ENCODE peak calls at places on chromosomes 7 and 10, in nine cellular contexts. One of them, this sample, is unnamed.

GRCh38 chr7:123865517-123866117 is 20.6 kb downstream of the HYAL4 start:
- DNase-seq in activated effector memory CD4-positive, alpha-beta T cell treated with Interleukin-2 at 50 U/mL for 16 hours: no peak
- DNase-seq in GM19239: peak; percentile 10
- DNase-seq in GDM1: peak; percentile 30
- DNase-seq in astrocyte of the spinal cord: peak; percentile 76
- DNase-seq in left cardiac atrium: no peak
- DNase-seq in EL: peak; percentile 55
- DNase-seq in amygdala: no peak
- DNase-seq in stimulated activated CD4-positive, alpha-beta T cell treated with anti-CD3 and anti-CD28 coated beads, Interleukin-4, amount 100 ng/mL, for 1 hour: peak; percentile 8
- DNase-seq in this sample: no peak

GRCh38 chr10:110843031-110843430 is 28.7 kb upstream of the PDCD4 start:
- DNase-seq in activated effector memory CD4-positive, alpha-beta T cell treated with Interleukin-2 at 50 U/mL for 16 hours: peak; percentile 16
- DNase-seq in GM19239: peak; percentile 69
- DNase-seq in GDM1: no peak
- DNase-seq in astrocyte of the spinal cord: no peak
- DNase-seq in left cardiac atrium: no peak
- DNase-seq in EL: no peak
- DNase-seq in amygdala: no peak
- DNase-seq in stimulated activated CD4-positive, alpha-beta T cell treated with anti-CD3 and anti-CD28 coated beads, Interleukin-4, amount 100 ng/mL, for 1 hour: no peak
- DNase-seq in this sample: peak; percentile 25

GRCh38 chr7:22576941-22577927 is 77.2 kb upstream of the STEAP1B start:
- DNase-seq in activated effector memory CD4-positive, alpha-beta T cell treated with Interleukin-2 at 50 U/mL for 16 hours: no peak
- DNase-seq in GM19239: no peak
- DNase-seq in GDM1: no peak
- DNase-seq in astrocyte of the spinal cord: peak; percentile 94
- DNase-seq in left cardiac atrium: peak; percentile 53
- DNase-seq in EL: peak; percentile 97
- DNase-seq in amygdala: no peak
- DNase-seq in stimulated activated CD4-positive, alpha-beta T cell treated with anti-CD3 and anti-CD28 coated beads, Interleukin-4, amount 100 ng/mL, for 1 hour: no peak
- DNase-seq in this sample: no peak

GRCh38 chr10:15453921-15454320 is 82.8 kb upstream of the FAM171A1 start:
- DNase-seq in activated effector memory CD4-positive, alpha-beta T cell treated with Interleukin-2 at 50 U/mL for 16 hours: no peak
- DNase-seq in GM19239: no peak
- DNase-seq in GDM1: no peak
- DNase-seq in astrocyte of the spinal cord: no peak
- DNase-seq in left cardiac atrium: no peak
- DNase-seq in EL: no peak
- DNase-seq in amygdala: no peak
- DNase-seq in stimulated activated CD4-positive, alpha-beta T cell treated with anti-CD3 and anti-CD28 coated beads, Interleukin-4, amount 100 ng/mL, for 1 hour: no peak
- DNase-seq in this sample: no peak

GRCh38 chr7:98185101-98185500 is 26.1 kb upstream of the BHLHA15 start:
- DNase-seq in activated effector memory CD4-positive, alpha-beta T cell treated with Interleukin-2 at 50 U/mL for 16 hours: no peak
- DNase-seq in GM19239: no peak
- DNase-seq in GDM1: no peak
- DNase-seq in astrocyte of the spinal cord: no peak
- DNase-seq in left cardiac atrium: no peak
- DNase-seq in EL: no peak
- DNase-seq in amygdala: no peak
- DNase-seq in stimulated activated CD4-positive, alpha-beta T cell treated with anti-CD3 and anti-CD28 coated beads, Interleukin-4, amount 100 ng/mL, for 1 hour: no peak
- DNase-seq in this sample: no peak

GRCh38 chr7:33773053-33773452 is 132.3 kb upstream of the BMPER start:
- DNase-seq in activated effector memory CD4-positive, alpha-beta T cell treated with Interleukin-2 at 50 U/mL for 16 hours: no peak
- DNase-seq in GM19239: no peak
- DNase-seq in GDM1: no peak
- DNase-seq in astrocyte of the spinal cord: peak; percentile 59
- DNase-seq in left cardiac atrium: no peak
- DNase-seq in EL: peak; percentile 36
- DNase-seq in amygdala: no peak
- DNase-seq in stimulated activated CD4-positive, alpha-beta T cell treated with anti-CD3 and anti-CD28 coated beads, Interleukin-4, amount 100 ng/mL, for 1 hour: no peak
- DNase-seq in this sample: no peak

GRCh38 chr7:10239643-10240345 is 733.9 kb upstream of the PHF14 start:
- DNase-seq in activated effector memory CD4-positive, alpha-beta T cell treated with Interleukin-2 at 50 U/mL for 16 hours: no peak
- DNase-seq in GM19239: no peak
- DNase-seq in GDM1: no peak
- DNase-seq in astrocyte of the spinal cord: no peak
- DNase-seq in left cardiac atrium: no peak
- DNase-seq in EL: no peak
- DNase-seq in amygdala: no peak
- DNase-seq in stimulated activated CD4-positive, alpha-beta T cell treated with anti-CD3 and anti-CD28 coated beads, Interleukin-4, amount 100 ng/mL, for 1 hour: no peak
- DNase-seq in this sample: no peak

GRCh38 chr10:43078986-43079273 is 2.1 kb downstream of the RET start:
- DNase-seq in activated effector memory CD4-positive, alpha-beta T cell treated with Interleukin-2 at 50 U/mL for 16 hours: no peak
- DNase-seq in GM19239: no peak
- DNase-seq in GDM1: no peak
- DNase-seq in astrocyte of the spinal cord: no peak
- DNase-seq in left cardiac atrium: no peak
- DNase-seq in EL: no peak
- DNase-seq in amygdala: no peak
- DNase-seq in stimulated activated CD4-positive, alpha-beta T cell treated with anti-CD3 and anti-CD28 coated beads, Interleukin-4, amount 100 ng/mL, for 1 hour: peak; percentile 24
- DNase-seq in this sample: no peak

GRCh38 chr7:70710011-70710480 is 421.9 kb upstream of the GALNT17 start:
- DNase-seq in activated effector memory CD4-positive, alpha-beta T cell treated with Interleukin-2 at 50 U/mL for 16 hours: no peak
- DNase-seq in GM19239: no peak
- DNase-seq in GDM1: no peak
- DNase-seq in astrocyte of the spinal cord: peak; percentile 82
- DNase-seq in left cardiac atrium: no peak
- DNase-seq in EL: peak; percentile 65
- DNase-seq in amygdala: no peak
- DNase-seq in stimulated activated CD4-positive, alpha-beta T cell treated with anti-CD3 and anti-CD28 coated beads, Interleukin-4, amount 100 ng/mL, for 1 hour: no peak
- DNase-seq in this sample: no peak

GRCh38 chr10:26472440-26472778 is 34.3 kb downstream of the APBB1IP start:
- DNase-seq in activated effector memory CD4-positive, alpha-beta T cell treated with Interleukin-2 at 50 U/mL for 16 hours: no peak
- DNase-seq in GM19239: no peak
- DNase-seq in GDM1: no peak
- DNase-seq in astrocyte of the spinal cord: no peak
- DNase-seq in left cardiac atrium: no peak
- DNase-seq in EL: no peak
- DNase-seq in amygdala: no peak
- DNase-seq in stimulated activated CD4-positive, alpha-beta T cell treated with anti-CD3 and anti-CD28 coated beads, Interleukin-4, amount 100 ng/mL, for 1 hour: no peak
- DNase-seq in this sample: no peak

GRCh38 chr7:28346972-28347371 is 65.3 kb upstream of the CREB5 start:
- DNase-seq in activated effector memory CD4-positive, alpha-beta T cell treated with Interleukin-2 at 50 U/mL for 16 hours: no peak
- DNase-seq in GM19239: no peak
- DNase-seq in GDM1: no peak
- DNase-seq in astrocyte of the spinal cord: no peak
- DNase-seq in left cardiac atrium: no peak
- DNase-seq in EL: peak; percentile 49
- DNase-seq in amygdala: no peak
- DNase-seq in stimulated activated CD4-positive, alpha-beta T cell treated with anti-CD3 and anti-CD28 coated beads, Interleukin-4, amount 100 ng/mL, for 1 hour: no peak
- DNase-seq in this sample: no peak

GRCh38 chr7:96321041-96321669 is 743 bp downstream of the SLC25A13 start:
- DNase-seq in activated effector memory CD4-positive, alpha-beta T cell treated with Interleukin-2 at 50 U/mL for 16 hours: peak; percentile 36
- DNase-seq in GM19239: peak; percentile 24
- DNase-seq in GDM1: peak; percentile 69
- DNase-seq in astrocyte of the spinal cord: peak; percentile 88
- DNase-seq in left cardiac atrium: peak; percentile 92
- DNase-seq in EL: peak; percentile 84
- DNase-seq in amygdala: peak; percentile 77
- DNase-seq in stimulated activated CD4-positive, alpha-beta T cell treated with anti-CD3 and anti-CD28 coated beads, Interleukin-4, amount 100 ng/mL, for 1 hour: peak; percentile 57
- DNase-seq in this sample: peak; percentile 23

GRCh38 chr10:128633864-128634541 is 507.8 kb upstream of the MKI67 start:
- DNase-seq in activated effector memory CD4-positive, alpha-beta T cell treated with Interleukin-2 at 50 U/mL for 16 hours: no peak
- DNase-seq in GM19239: no peak
- DNase-seq in GDM1: no peak
- DNase-seq in astrocyte of the spinal cord: no peak
- DNase-seq in left cardiac atrium: no peak
- DNase-seq in EL: no peak
- DNase-seq in amygdala: no peak
- DNase-seq in stimulated activated CD4-positive, alpha-beta T cell treated with anti-CD3 and anti-CD28 coated beads, Interleukin-4, amount 100 ng/mL, for 1 hour: no peak
- DNase-seq in this sample: no peak

This sample was measured in T-helper 17 cell.